ENCODE peak calls at places on chromosomes 4 and X, in eight cellular contexts. P is right lobe of liver, A is colonic mucosa, Y is breast epithelium, R is A549, M is transverse colon, J is testis, E is body of pancreas. U is an unnamed sample.

GRCh38 chr4:173752610-173753009 is 222.6 kb upstream of the HAND2 start:
- DNase-seq in P (no peak), A (peak; percentile 43), Y (no peak), R (peak; percentile 41), M (peak; percentile 31), J (peak; percentile 79), E (peak; percentile 53), U (no peak)

GRCh38 chrX:150032742-150033141 is 94.5 kb upstream of the EOLA2 start:
- DNase-seq in P (no peak), A (no peak), Y (no peak), R (peak; percentile 42), M (no peak), J (no peak), E (no peak), U (no peak)

GRCh38 chrX:106952988-106953387 is 32.8 kb downstream of the CLDN2 start:
- DNase-seq in P (no peak), A (no peak), Y (no peak), R (peak; percentile 32), M (no peak), J (no peak), E (no peak), U (no peak)

GRCh38 chr4:1502976-1503375 is 96.7 kb upstream of the NKX1-1 start:
- DNase-seq in P (no peak), A (no peak), Y (no peak), R (no peak), M (peak; percentile 3), J (no peak), E (peak; percentile 9), U (peak; percentile 34)

GRCh38 chrX:83469551-83469950 is 38.5 kb upstream of the POU3F4 start:
- DNase-seq in P (peak; percentile 45), A (peak; percentile 20), Y (no peak), R (peak; percentile 4), M (peak; percentile 9), J (peak; percentile 30), E (peak; percentile 10), U (no peak)

GRCh38 chr4:112817933-112818921 is 181.3 kb downstream of the LARP7 start:
- DNase-seq in P (no peak), A (peak; percentile 34), Y (no peak), R (peak; percentile 74), M (peak; percentile 27), J (peak; percentile 85), E (no peak), U (peak; percentile 68)

GRCh38 chr4:180225977-180226376 is 2017.2 kb upstream of the TENM3 start:
- DNase-seq in P (no peak), A (no peak), Y (no peak), R (no peak), M (no peak), J (no peak), E (no peak), U (no peak)

GRCh38 chr4:120918788-120919187 is 3.7 kb downstream of the PRDM5 start:
- DNase-seq in P (no peak), A (peak; percentile 30), Y (no peak), R (no peak), M (peak; percentile 13), J (peak; percentile 24), E (peak; percentile 12), U (peak; percentile 17)

GRCh38 chrX:13938766-13939530 is 90.7 kb downstream of the GEMIN8 start:
- DNase-seq in P (no peak), A (no peak), Y (no peak), R (no peak), M (no peak), J (no peak), E (no peak), U (no peak)

GRCh38 chr4:110454456-110454855 is 21.5 kb upstream of the ENPEP start:
- DNase-seq in P (no peak), A (no peak), Y (no peak), R (no peak), M (no peak), J (no peak), E (no peak), U (no peak)

GRCh38 chr4:114807759-114808404 is 209.3 kb downstream of the UGT8 start:
- DNase-seq in P (no peak), A (peak; percentile 21), Y (no peak), R (peak; percentile 34), M (no peak), J (peak; percentile 58), E (peak; percentile 38), U (no peak)

GRCh38 chr4:76687730-76688441 is 210.1 kb downstream of the SOWAHB start:
- DNase-seq in P (no peak), A (no peak), Y (no peak), R (no peak), M (no peak), J (no peak), E (no peak), U (no peak)

GRCh38 chr4:159719531-159719930 is 616.7 kb downstream of the RAPGEF2 start:
- DNase-seq in P (no peak), A (no peak), Y (no peak), R (no peak), M (no peak), J (no peak), E (no peak), U (no peak)

GRCh38 chrX:132858018-132858417 is 100.4 kb downstream of the HS6ST2 start:
- DNase-seq in P (no peak), A (no peak), Y (no peak), R (no peak), M (no peak), J (no peak), E (no peak), U (no peak)

GRCh38 chr4:52712991-52713275 is 38.3 kb downstream of the ERVMER34-1 start:
- DNase-seq in P (no peak), A (no peak), Y (no peak), R (no peak), M (no peak), J (no peak), E (no peak), U (no peak)
- H3K4me1 ChIP-seq in P (no peaks in the 10 kb centered on the region), A (peaks cover 14% of the 10 kb centered on the region), Y (no peaks in the 10 kb centered on the region), R (peaks cover 23% of the 10 kb centered on the region), M (peaks cover 16% of the 10 kb centered on the region), J (peaks cover 15% of the 10 kb centered on the region), E (peaks cover 31% of the 10 kb centered on the region), U (peaks cover 25% of the 10 kb centered on the region)

DNA sequence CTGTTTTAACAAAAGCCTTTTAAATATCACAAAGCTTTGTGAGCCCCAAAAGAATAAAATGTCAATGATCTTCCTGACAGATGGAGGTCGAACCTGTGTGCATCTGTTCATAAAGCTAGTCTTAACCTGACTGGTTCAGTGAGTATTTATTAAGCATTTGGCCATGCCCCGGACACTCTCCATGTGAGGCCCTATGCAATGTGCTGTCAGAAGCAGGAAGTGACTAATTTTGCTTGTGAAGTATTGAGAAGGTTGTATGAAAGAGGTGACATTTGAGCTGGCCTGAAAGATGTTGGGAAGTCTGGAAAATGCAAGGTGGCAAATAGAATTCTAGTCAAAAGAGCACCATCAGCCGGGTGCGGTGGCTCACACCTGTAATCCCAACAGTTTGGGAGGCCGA is 171.4 kb downstream of the MSL3 start:
- DNase-seq in P (no peak), A (no peak), Y (no peak), R (no peak), M (no peak), J (no peak), E (no peak), U (no peak)
- TF ChIP-seq CTCF in P (no peak), A (no peak), Y (no peak), R (no peak), M (no peak), J (no peak), E (no peak), U (no peak)

GRCh38 chr4:86975927-86976326 is 41.1 kb downstream of the AFF1 start:
- DNase-seq in P (no peak), A (peak; percentile 49), Y (no peak), R (no peak), M (no peak), J (no peak), E (no peak), U (no peak)
- H3K4me1 ChIP-seq in P (no peaks in the 10 kb centered on the region), A (peaks cover 18% of the 10 kb centered on the region), Y (no peaks in the 10 kb centered on the region), R (peaks cover 53% of the 10 kb centered on the region), M (peaks cover 40% of the 10 kb centered on the region), J (no peaks in the 10 kb centered on the region), E (peaks cover 55% of the 10 kb centered on the region), U (peaks cover 15% of the 10 kb centered on the region)

GRCh38 chrX:18931972-18932371 is 51.9 kb downstream of the PHKA2 start:
- DNase-seq in P (no peak), A (peak; percentile 20), Y (no peak), R (peak; percentile 35), M (no peak), J (no peak), E (no peak), U (no peak)
- TF ChIP-seq CTCF in P (peak; percentile 18), A (no peak), Y (no peak), R (peak; percentile 67), M (no peak), J (no peak), E (no peak), U (peak; percentile 20)

GRCh38 chr4:7939377-7940108 is at the start of gene AFAP1:
- DNase-seq in P (peak; percentile 84), A (peak; percentile 90), Y (peak; percentile 85), R (peak; percentile 69), M (peak; percentile 91), J (peak; percentile 91), E (peak; percentile 89), U (peak; percentile 92)
- H3K4me1 ChIP-seq in P (no peaks in the 10 kb centered on the region), A (peaks cover 4% of the 10 kb centered on the region), Y (no peaks in the 10 kb centered on the region), R (peaks cover 57% of the 10 kb centered on the region), M (peaks cover 23% of the 10 kb centered on the region), J (no peaks in the 10 kb centered on the region), E (peaks cover 26% of the 10 kb centered on the region), U (no peaks in the 10 kb centered on the region)

DNA sequence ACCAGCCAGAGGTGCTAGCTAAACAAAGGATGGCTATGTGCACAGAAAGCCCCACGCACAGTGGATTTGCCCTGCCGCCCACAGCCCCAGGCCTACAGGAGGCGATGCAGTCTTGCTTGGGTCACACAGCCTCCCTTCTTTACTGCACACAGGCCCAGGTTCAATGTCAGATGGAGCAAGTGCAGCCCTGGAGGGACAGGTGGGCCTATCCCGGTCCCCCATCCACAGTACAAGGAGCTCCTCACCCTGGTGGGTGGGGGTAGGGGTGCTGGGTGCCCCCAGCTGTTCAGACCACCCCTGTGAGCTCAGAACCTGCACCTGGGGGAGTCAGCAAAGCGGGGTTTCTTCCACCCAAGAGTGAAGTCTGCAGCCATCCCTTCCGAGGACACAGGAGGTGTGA is 87.8 kb downstream of the WFS1 start:
- DNase-seq in P (no peak), A (no peak), Y (no peak), R (no peak), M (no peak), J (no peak), E (no peak), U (no peak)
- TF ChIP-seq CTCF in P (no peak), A (no peak), Y (no peak), R (no peak), M (no peak), J (no peak), E (no peak), U (no peak)

GRCh38 chr4:8439168-8439567 is 1.4 kb downstream of the ACOX3 start:
- DNase-seq in P (no peak), A (no peak), Y (no peak), R (no peak), M (no peak), J (peak; percentile 60), E (peak; percentile 62), U (no peak)
- H3K4me1 ChIP-seq in P (peaks cover 8% of the 10 kb centered on the region), A (peaks cover 9% of the 10 kb centered on the region), Y (peaks cover 10% of the 10 kb centered on the region), R (peaks cover 21% of the 10 kb centered on the region), M (peaks cover 56% of the 10 kb centered on the region), J (peaks cover 65% of the 10 kb centered on the region), E (peaks cover 83% of the 10 kb centered on the region), U (peaks cover 31% of the 10 kb centered on the region)

GRCh38 chrX:49754238-49754857 is 58.6 kb upstream of the PAGE1 start:
- DNase-seq in P (no peak), A (peak; percentile 27), Y (no peak), R (peak; percentile 53), M (peak; percentile 14), J (peak; percentile 59), E (peak; percentile 36), U (peak; percentile 20)
- TF ChIP-seq CTCF in P (peak; percentile 61), A (peak; percentile 77), Y (peak; percentile 49), R (peak; percentile 58), M (peak; percentile 58), J (peak; percentile 15), E (peak; percentile 33), U (peak; percentile 71)